ENCODE peak calls at places on chromosomes 13 and 19, in six cellular contexts. Z is effector memory CD4-positive, alpha-beta T cell; Y is A549; W is ovary; N is thyroid gland; T is left ventricle myocardium inferior. H is an unnamed sample. For H3K4me1, the result is how much of the 10 kb centered on the place peaks cover.

GRCh38 chr13:86563308-86563707 is 764.1 kb upstream of the SLITRK6 start:
- DNase-seq in N (no peak), Y (no peak), Z (no peak), T (no peak), W (no peak), H (no peak)

GRCh38 chr19:37309834-37310575 is 60.9 kb upstream of the ZNF527 start:
- DNase-seq in N (no peak), Y (peak), Z (no peak), W (no peak), T (no peak), H (no peak)

GRCh38 chr13:49502954-49503353 is 7.2 kb downstream of the PHF11 start:
- DNase-seq in T (no peak), W (no peak), Z (no peak), N (peak), Y (no peak), H (no peak)

GRCh38 chr13:43374621-43375020 is 351.2 kb downstream of the DNAJC15 start:
- DNase-seq in T (no peak), W (no peak), Z (no peak), Y (no peak), N (no peak), H (no peak)

GRCh38 chr13:111468037-111468959 is 147.9 kb downstream of the TEX29 start:
- DNase-seq in N (no peak), W (no peak), Z (no peak), Y (no peak), T (no peak), H (no peak)

GRCh38 chr13:111388851-111389500 is 68.5 kb downstream of the TEX29 start:
- DNase-seq in Y (no peak), N (no peak), Z (no peak), W (no peak), T (no peak), H (no peak)

GRCh38 chr19:13906525-13906904 is 514 bp downstream of the CC2D1A start:
- DNase-seq in T (no peak), Y (no peak), W (no peak), N (peak), Z (peak), H (no peak)

GRCh38 chr19:4713384-4713951 is 10.2 kb downstream of the DPP9 start:
- DNase-seq in N (no peak), Y (peak), Z (no peak), T (peak), W (peak), H (no peak)

GRCh38 chr19:294341-294818 is 3.2 kb upstream of the PLPP2 start:
- DNase-seq in W (no peak), Y (no peak), N (no peak), T (no peak), Z (no peak), H (no peak)

GRCh38 chr13:112587359-112587766 is 590 bp downstream of the TUBGCP3 start:
- DNase-seq in T (peak), N (peak), Z (peak), Y (peak), W (peak), H (peak)
- H3K4me1 ChIP-seq in T (under half), N (under half), Z (under half), Y (under half), W (under half), H (under half)

GRCh38 chr13:46085737-46086136 is 19.1 kb downstream of the CPB2 start:
- DNase-seq in T (no peak), N (no peak), Y (no peak), Z (no peak), W (no peak), H (no peak)

GRCh38 chr13:46086421-46086922 is 18.4 kb downstream of the CPB2 start:
- DNase-seq in Z (no peak), N (no peak), Y (peak), W (no peak), T (no peak), H (no peak)

GRCh38 chr13:46086985-46087384 is 17.8 kb downstream of the CPB2 start:
- DNase-seq in W (no peak), Y (no peak), T (no peak), Z (no peak), N (no peak), H (no peak)

GRCh38 chr13:46087481-46087880 is 17.4 kb downstream of the CPB2 start:
- DNase-seq in Z (no peak), W (no peak), Y (no peak), N (no peak), T (no peak), H (no peak)

DNA sequence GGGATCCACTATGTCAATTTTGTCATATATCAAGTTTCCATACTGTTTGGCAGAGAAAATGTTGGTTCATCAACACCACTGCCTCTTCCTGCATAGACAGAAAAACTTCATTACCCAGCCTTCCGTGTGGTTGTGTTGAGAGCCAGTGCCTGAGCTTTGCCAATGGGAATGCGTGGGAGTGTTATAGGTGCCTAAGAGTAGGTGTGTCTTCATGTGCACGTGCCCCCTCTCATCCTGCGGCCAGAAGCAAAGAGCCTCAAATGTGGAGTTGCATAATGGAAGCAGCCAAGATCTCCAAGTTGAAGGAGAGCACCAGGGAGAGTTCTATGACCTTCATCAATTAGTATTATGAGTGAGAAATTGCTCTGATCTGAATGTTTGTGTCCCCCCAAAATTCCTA is 15.6 kb downstream of the CPB2 start:
- DNase-seq in Z (no peak), Y (no peak), N (no peak), T (no peak), W (no peak), H (no peak)
- H3K4me1 ChIP-seq in Z (under half), Y (under half), N (under half), T (under half), W (under half), H (under half)

GRCh38 chr13:113058129-113058987 is 47.2 kb upstream of the F7 start:
- DNase-seq in Z (no peak), Y (no peak), W (no peak), N (no peak), T (no peak), H (no peak)
- H3K4me1 ChIP-seq in Z (under half), Y (under half), W (under half), N (under half), T (under half), H (under half)

GRCh38 chr19:55579766-55580621 is 654 bp downstream of the ZNF579 start:
- DNase-seq in T (no peak), Z (no peak), W (peak), Y (peak), N (peak), H (no peak)

GRCh38 chr19:55581828-55582223 is 1.2 kb upstream of the ZNF579 start:
- DNase-seq in N (peak), Y (peak), W (no peak), Z (no peak), T (no peak), H (no peak)

GRCh38 chr19:55578761-55579747 is 1.6 kb downstream of the ZNF579 start:
- DNase-seq in Z (no peak), N (no peak), Y (no peak), T (no peak), W (no peak), H (no peak)

GRCh38 chr19:55580628-55581144 is at the start of gene ZNF579:
- DNase-seq in Z (peak), N (peak), Y (peak), W (peak), T (peak), H (peak)

GRCh38 chr19:55581145-55581827 is 638 bp upstream of the ZNF579 start:
- DNase-seq in N (peak), Y (peak), T (no peak), Z (no peak), W (no peak), H (no peak)
- H3K4me1 ChIP-seq in N (under half), Y (under half), T (under half), Z (under half), W (under half), H (under half)

GRCh38 chr19:15869873-15870272 is 28.0 kb downstream of the CYP4F2 start:
- DNase-seq in W (no peak), T (no peak), N (no peak), Z (no peak), Y (no peak), H (no peak)

GRCh38 chr19:15866646-15867045 is 31.2 kb downstream of the CYP4F2 start:
- DNase-seq in Z (no peak), T (no peak), N (no peak), W (no peak), Y (no peak), H (no peak)

GRCh38 chr19:15864824-15865223 is 33.0 kb downstream of the CYP4F2 start:
- DNase-seq in Y (no peak), T (no peak), W (no peak), Z (no peak), N (no peak), H (no peak)

GRCh38 chr19:15871570-15871969 is 26.3 kb downstream of the CYP4F2 start:
- DNase-seq in Y (no peak), N (no peak), W (no peak), Z (no peak), T (no peak), H (no peak)

GRCh38 chr19:15869109-15869555 is 28.7 kb downstream of the CYP4F2 start:
- DNase-seq in W (no peak), Z (peak), T (no peak), Y (peak), N (peak), H (no peak)
- H3K4me1 ChIP-seq in W (under half), Z (under half), T (under half), Y (under half), N (under half), H (under half)

H was measured in thoracic aorta.